ENCODE peak calls at places on chromosomes 3 and 15, in eight cellular contexts. One of them, this sample, is unnamed.
A peak's percentile ranks its signal among the peaks of the same experiment; 100 is the strongest.

GRCh38 chr15:82186161-82186560 is 76.4 kb downstream of the EFL1 start:
- DNase-seq in GM23338: no peak
- DNase-seq in HepG2: no peak
- DNase-seq in stomach: no peak
- DNase-seq in suprapubic skin: no peak
- DNase-seq in H1: no peak
- DNase-seq in K562: no peak
- DNase-seq in prostate gland: no peak
- DNase-seq in this sample: no peak

GRCh38 chr3:66390013-66390412 is 110.8 kb downstream of the LRIG1 start:
- DNase-seq in GM23338: no peak
- DNase-seq in HepG2: no peak
- DNase-seq in stomach: no peak
- DNase-seq in suprapubic skin: no peak
- DNase-seq in H1: no peak
- DNase-seq in K562: no peak
- DNase-seq in prostate gland: no peak
- DNase-seq in this sample: no peak

GRCh38 chr15:81338422-81339007 is 14.6 kb upstream of the STARD5 start:
- DNase-seq in GM23338: no peak
- DNase-seq in HepG2: no peak
- DNase-seq in stomach: no peak
- DNase-seq in suprapubic skin: no peak
- DNase-seq in H1: no peak
- DNase-seq in K562: no peak
- DNase-seq in prostate gland: peak; percentile 73
- DNase-seq in this sample: no peak

GRCh38 chr15:69762373-69763148 is 309.9 kb downstream of the RPLP1 start:
- DNase-seq in GM23338: peak; percentile 83
- DNase-seq in HepG2: peak; percentile 8
- DNase-seq in stomach: no peak
- DNase-seq in suprapubic skin: no peak
- DNase-seq in H1: no peak
- DNase-seq in K562: no peak
- DNase-seq in prostate gland: no peak
- DNase-seq in this sample: no peak

GRCh38 chr3:127442551-127442950 is 148.0 kb downstream of the TPRA1 start:
- DNase-seq in GM23338: no peak
- DNase-seq in HepG2: no peak
- DNase-seq in stomach: peak; percentile 23
- DNase-seq in suprapubic skin: peak; percentile 45
- DNase-seq in H1: no peak
- DNase-seq in K562: no peak
- DNase-seq in prostate gland: no peak
- DNase-seq in this sample: peak; percentile 27

GRCh38 chr3:46987485-46988401 is 8.3 kb downstream of the NBEAL2 start:
- DNase-seq in GM23338: peak; percentile 77
- DNase-seq in HepG2: no peak
- DNase-seq in stomach: peak; percentile 78
- DNase-seq in suprapubic skin: no peak
- DNase-seq in H1: no peak
- DNase-seq in K562: peak; percentile 98
- DNase-seq in prostate gland: no peak
- DNase-seq in this sample: no peak

GRCh38 chr3:132596326-132596725 is 744 bp upstream of the ACKR4 start:
- DNase-seq in GM23338: no peak
- DNase-seq in HepG2: no peak
- DNase-seq in stomach: no peak
- DNase-seq in suprapubic skin: no peak
- DNase-seq in H1: no peak
- DNase-seq in K562: no peak
- DNase-seq in prostate gland: no peak
- DNase-seq in this sample: no peak

GRCh38 chr3:98612996-98613517 is 19.6 kb upstream of the CPOX start:
- DNase-seq in GM23338: no peak
- DNase-seq in HepG2: no peak
- DNase-seq in stomach: no peak
- DNase-seq in suprapubic skin: no peak
- DNase-seq in H1: no peak
- DNase-seq in K562: no peak
- DNase-seq in prostate gland: no peak
- DNase-seq in this sample: no peak

GRCh38 chr3:158559504-158559903 is 11.5 kb upstream of the MLF1 start:
- DNase-seq in GM23338: no peak
- DNase-seq in HepG2: no peak
- DNase-seq in stomach: no peak
- DNase-seq in suprapubic skin: no peak
- DNase-seq in H1: no peak
- DNase-seq in K562: no peak
- DNase-seq in prostate gland: no peak
- DNase-seq in this sample: no peak

GRCh38 chr3:158562674-158563073 is 8.3 kb upstream of the MLF1 start:
- DNase-seq in GM23338: no peak
- DNase-seq in HepG2: no peak
- DNase-seq in stomach: no peak
- DNase-seq in suprapubic skin: no peak
- DNase-seq in H1: no peak
- DNase-seq in K562: no peak
- DNase-seq in prostate gland: no peak
- DNase-seq in this sample: no peak

GRCh38 chr3:158565076-158565475 is 5.9 kb upstream of the MLF1 start:
- DNase-seq in GM23338: no peak
- DNase-seq in HepG2: no peak
- DNase-seq in stomach: no peak
- DNase-seq in suprapubic skin: no peak
- DNase-seq in H1: no peak
- DNase-seq in K562: no peak
- DNase-seq in prostate gland: no peak
- DNase-seq in this sample: no peak

GRCh38 chr3:158563076-158563475 is 7.9 kb upstream of the MLF1 start:
- DNase-seq in GM23338: no peak
- DNase-seq in HepG2: no peak
- DNase-seq in stomach: no peak
- DNase-seq in suprapubic skin: no peak
- DNase-seq in H1: no peak
- DNase-seq in K562: no peak
- DNase-seq in prostate gland: no peak
- DNase-seq in this sample: no peak

DNA sequence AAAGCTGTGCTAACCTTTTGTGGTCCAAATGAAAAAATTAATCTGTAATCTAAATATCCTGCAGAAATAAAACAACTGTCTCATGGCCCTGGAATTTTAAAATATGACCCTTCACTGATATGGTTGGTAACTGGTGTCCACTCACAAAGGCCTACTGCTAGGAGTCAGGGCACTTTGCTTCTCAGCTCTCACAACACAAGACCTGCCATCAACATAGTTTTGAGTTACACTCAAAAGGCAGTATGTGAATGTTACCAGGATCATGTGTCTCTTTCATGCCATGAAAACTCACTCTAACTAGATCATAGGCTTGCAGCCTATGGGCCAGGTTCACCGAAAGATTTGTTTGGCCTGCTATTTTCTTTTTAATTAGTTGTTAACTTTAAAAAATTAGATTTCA is 10.0 kb upstream of the MLF1 start:
- DNase-seq in GM23338: no peak
- DNase-seq in HepG2: no peak
- DNase-seq in stomach: no peak
- DNase-seq in suprapubic skin: no peak
- DNase-seq in H1: no peak
- DNase-seq in K562: no peak
- DNase-seq in prostate gland: no peak
- DNase-seq in this sample: no peak
- H3K27ac ChIP-seq in GM23338: no peak overlapping the region
- H3K27ac ChIP-seq in HepG2: no peak overlapping the region
- H3K27ac ChIP-seq in stomach: no peak overlapping the region
- H3K27ac ChIP-seq in suprapubic skin: no peak overlapping the region
- H3K27ac ChIP-seq in H1: no peak overlapping the region
- H3K27ac ChIP-seq in K562: no peak overlapping the region
- H3K27ac ChIP-seq in prostate gland: no peak overlapping the region
- H3K27ac ChIP-seq in this sample: no peak overlapping the region

GRCh38 chr3:6860911-6861330 is at the start of gene GRM7:
- DNase-seq in GM23338: no peak
- DNase-seq in HepG2: no peak
- DNase-seq in stomach: no peak
- DNase-seq in suprapubic skin: no peak
- DNase-seq in H1: no peak
- DNase-seq in K562: no peak
- DNase-seq in prostate gland: no peak
- DNase-seq in this sample: no peak
- TF ChIP-seq POLR2AphosphoS5 in GM23338: no peak
- TF ChIP-seq POLR2AphosphoS5 in HepG2: no peak
- TF ChIP-seq POLR2AphosphoS5 in stomach: no peak
- TF ChIP-seq POLR2AphosphoS5 in suprapubic skin: no peak
- TF ChIP-seq POLR2AphosphoS5 in H1: no peak
- TF ChIP-seq POLR2AphosphoS5 in K562: no peak
- TF ChIP-seq POLR2AphosphoS5 in prostate gland: no peak
- TF ChIP-seq POLR2AphosphoS5 in this sample: no peak

GRCh38 chr15:39312984-39313383 is 267.9 kb upstream of the THBS1 start:
- DNase-seq in GM23338: peak; percentile 48
- DNase-seq in HepG2: peak; percentile 77
- DNase-seq in stomach: no peak
- DNase-seq in suprapubic skin: no peak
- DNase-seq in H1: peak; percentile 9
- DNase-seq in K562: peak; percentile 10
- DNase-seq in prostate gland: no peak
- DNase-seq in this sample: no peak
- TF ChIP-seq CTCF in GM23338: peak; percentile 46
- TF ChIP-seq CTCF in HepG2: peak; percentile 69
- TF ChIP-seq CTCF in stomach: no peak
- TF ChIP-seq CTCF in suprapubic skin: no peak
- TF ChIP-seq CTCF in H1: peak; percentile 42
- TF ChIP-seq CTCF in K562: peak; percentile 24
- TF ChIP-seq CTCF in prostate gland: peak; percentile 31
- TF ChIP-seq CTCF in this sample: no peak

GRCh38 chr3:64214002-64214696 is 11.1 kb downstream of the PRICKLE2 start:
- DNase-seq in GM23338: no peak
- DNase-seq in HepG2: no peak
- DNase-seq in stomach: peak; percentile 59
- DNase-seq in suprapubic skin: peak; percentile 80
- DNase-seq in H1: no peak
- DNase-seq in K562: no peak
- DNase-seq in prostate gland: no peak
- DNase-seq in this sample: peak; percentile 57
- H3K27ac ChIP-seq in GM23338: no peak overlapping the region
- H3K27ac ChIP-seq in HepG2: no peak overlapping the region
- H3K27ac ChIP-seq in stomach: peak overlapping the region; percentile 89
- H3K27ac ChIP-seq in suprapubic skin: peak overlapping the region; percentile 89
- H3K27ac ChIP-seq in H1: no peak overlapping the region
- H3K27ac ChIP-seq in K562: no peak overlapping the region
- H3K27ac ChIP-seq in prostate gland: peak overlapping the region; percentile 66
- H3K27ac ChIP-seq in this sample: peak overlapping the region; percentile 94

GRCh38 chr15:66842710-66843441 is 140.8 kb downstream of the SMAD6 start:
- DNase-seq in GM23338: peak; percentile 47
- DNase-seq in HepG2: peak; percentile 37
- DNase-seq in stomach: peak; percentile 75
- DNase-seq in suprapubic skin: peak; percentile 88
- DNase-seq in H1: no peak
- DNase-seq in K562: peak; percentile 78
- DNase-seq in prostate gland: peak; percentile 40
- DNase-seq in this sample: peak; percentile 59
- TF ChIP-seq POLR2AphosphoS5 in GM23338: no peak
- TF ChIP-seq POLR2AphosphoS5 in HepG2: no peak
- TF ChIP-seq POLR2AphosphoS5 in stomach: no peak
- TF ChIP-seq POLR2AphosphoS5 in suprapubic skin: no peak
- TF ChIP-seq POLR2AphosphoS5 in H1: no peak
- TF ChIP-seq POLR2AphosphoS5 in K562: no peak
- TF ChIP-seq POLR2AphosphoS5 in prostate gland: no peak
- TF ChIP-seq POLR2AphosphoS5 in this sample: peak; percentile 59

This sample was measured in breast epithelium.